ENCODE peak calls at places on chromosomes 5 and 9, in five cellular contexts. One of them, this sample, is unnamed.

GRCh38 chr5:135069016-135069770 is 35.2 kb upstream of the PITX1 start:
- DNase-seq in activated CD4-positive, alpha-beta T cell treated with anti-CD3 and anti-CD28 coated beads for 24 hours: no peak
- DNase-seq in EH: no peak
- DNase-seq in IMR-90: no peak
- DNase-seq in activated effector memory CD4-positive, alpha-beta T cell treated with anti-CD3 and anti-CD28 coated beads, Interleukin-2, amount 50 U/mL, for 16 hours: no peak
- DNase-seq in this sample: no peak

GRCh38 chr9:131312822-131313770 is 23.6 kb downstream of the PLPP7 start:
- DNase-seq in EH: no peak
- DNase-seq in activated effector memory CD4-positive, alpha-beta T cell treated with anti-CD3 and anti-CD28 coated beads, Interleukin-2, amount 50 U/mL, for 16 hours: no peak
- DNase-seq in activated CD4-positive, alpha-beta T cell treated with anti-CD3 and anti-CD28 coated beads for 24 hours: no peak
- DNase-seq in IMR-90: no peak
- DNase-seq in this sample: peak

GRCh38 chr9:94613003-94613402 is 19.4 kb upstream of the FBP2 start:
- DNase-seq in activated effector memory CD4-positive, alpha-beta T cell treated with anti-CD3 and anti-CD28 coated beads, Interleukin-2, amount 50 U/mL, for 16 hours: no peak
- DNase-seq in activated CD4-positive, alpha-beta T cell treated with anti-CD3 and anti-CD28 coated beads for 24 hours: no peak
- DNase-seq in EH: peak
- DNase-seq in IMR-90: no peak
- DNase-seq in this sample: no peak

GRCh38 chr5:130955041-130955440 is 210.0 kb downstream of the HINT1 start:
- DNase-seq in EH: peak
- DNase-seq in IMR-90: no peak
- DNase-seq in activated effector memory CD4-positive, alpha-beta T cell treated with anti-CD3 and anti-CD28 coated beads, Interleukin-2, amount 50 U/mL, for 16 hours: no peak
- DNase-seq in activated CD4-positive, alpha-beta T cell treated with anti-CD3 and anti-CD28 coated beads for 24 hours: no peak
- DNase-seq in this sample: no peak

GRCh38 chr9:82101475-82101874 is 112.9 kb downstream of the SPATA31D1 start:
- DNase-seq in IMR-90: no peak
- DNase-seq in activated CD4-positive, alpha-beta T cell treated with anti-CD3 and anti-CD28 coated beads for 24 hours: no peak
- DNase-seq in activated effector memory CD4-positive, alpha-beta T cell treated with anti-CD3 and anti-CD28 coated beads, Interleukin-2, amount 50 U/mL, for 16 hours: no peak
- DNase-seq in EH: peak
- DNase-seq in this sample: no peak

GRCh38 chr9:20994486-20994885 is 37.0 kb downstream of the HACD4 start:
- DNase-seq in EH: no peak
- DNase-seq in activated CD4-positive, alpha-beta T cell treated with anti-CD3 and anti-CD28 coated beads for 24 hours: no peak
- DNase-seq in IMR-90: no peak
- DNase-seq in activated effector memory CD4-positive, alpha-beta T cell treated with anti-CD3 and anti-CD28 coated beads, Interleukin-2, amount 50 U/mL, for 16 hours: no peak
- DNase-seq in this sample: peak

GRCh38 chr9:100715100-100715379 is 137.2 kb downstream of the CAVIN4 start:
- DNase-seq in activated effector memory CD4-positive, alpha-beta T cell treated with anti-CD3 and anti-CD28 coated beads, Interleukin-2, amount 50 U/mL, for 16 hours: no peak
- DNase-seq in IMR-90: no peak
- DNase-seq in EH: no peak
- DNase-seq in activated CD4-positive, alpha-beta T cell treated with anti-CD3 and anti-CD28 coated beads for 24 hours: no peak
- DNase-seq in this sample: no peak

GRCh38 chr9:72454871-72455471 is 66.4 kb upstream of the TMC1 start:
- DNase-seq in activated effector memory CD4-positive, alpha-beta T cell treated with anti-CD3 and anti-CD28 coated beads, Interleukin-2, amount 50 U/mL, for 16 hours: no peak
- DNase-seq in EH: no peak
- DNase-seq in activated CD4-positive, alpha-beta T cell treated with anti-CD3 and anti-CD28 coated beads for 24 hours: no peak
- DNase-seq in IMR-90: no peak
- DNase-seq in this sample: no peak

GRCh38 chr5:93990504-93991085 is 249.2 kb upstream of the POU5F2 start:
- DNase-seq in activated CD4-positive, alpha-beta T cell treated with anti-CD3 and anti-CD28 coated beads for 24 hours: no peak
- DNase-seq in IMR-90: peak
- DNase-seq in activated effector memory CD4-positive, alpha-beta T cell treated with anti-CD3 and anti-CD28 coated beads, Interleukin-2, amount 50 U/mL, for 16 hours: no peak
- DNase-seq in EH: no peak
- DNase-seq in this sample: no peak

GRCh38 chr5:54443264-54443663 is 12.2 kb upstream of the HSPB3 start:
- DNase-seq in IMR-90: peak
- DNase-seq in activated effector memory CD4-positive, alpha-beta T cell treated with anti-CD3 and anti-CD28 coated beads, Interleukin-2, amount 50 U/mL, for 16 hours: no peak
- DNase-seq in EH: peak
- DNase-seq in activated CD4-positive, alpha-beta T cell treated with anti-CD3 and anti-CD28 coated beads for 24 hours: no peak
- DNase-seq in this sample: peak

GRCh38 chr9:114282507-114282906 is 40.4 kb upstream of the ORM1 start:
- DNase-seq in activated effector memory CD4-positive, alpha-beta T cell treated with anti-CD3 and anti-CD28 coated beads, Interleukin-2, amount 50 U/mL, for 16 hours: no peak
- DNase-seq in IMR-90: no peak
- DNase-seq in EH: no peak
- DNase-seq in activated CD4-positive, alpha-beta T cell treated with anti-CD3 and anti-CD28 coated beads for 24 hours: no peak
- DNase-seq in this sample: no peak